ENCODE peak calls at places on chromosomes 4 and X, in seven cellular contexts. Z is SIG-M5, L is A172, I is kidney, P is progenitor cell of endocrine pancreas, O is GM20000, A is NCI-H748 treated with DMSO at 0.1 percent for 48 hours. F is an unnamed sample.

GRCh38 chr4:957581-958313 is 15.6 kb downstream of the DGKQ start:
- DNase-seq in O (no peak), Z (no peak), L (no peak), A (no peak), I (peak), P (no peak), F (no peak)

GRCh38 chr4:143482753-143483362 is 30.6 kb upstream of the SMARCA5 start:
- DNase-seq in I (no peak), Z (no peak), O (peak), L (peak), A (no peak), P (no peak), F (no peak)

GRCh38 chr4:114077610-114078009 is 98.2 kb upstream of the ARSJ start:
- DNase-seq in A (no peak), Z (no peak), O (no peak), L (peak), I (no peak), P (no peak), F (no peak)

GRCh38 chrX:69158166-69159040 is 6.8 kb downstream of the PJA1 start:
- DNase-seq in Z (no peak), A (no peak), O (peak), P (no peak), L (peak), I (peak), F (peak)

GRCh38 chrX:153642313-153642654 is 4.7 kb upstream of the DUSP9 start:
- DNase-seq in Z (no peak), I (no peak), L (no peak), O (peak), A (no peak), P (no peak), F (no peak)

GRCh38 chr4:105210901-105211300 is 64.2 kb downstream of the TET2 start:
- DNase-seq in I (no peak), O (no peak), L (no peak), P (no peak), Z (no peak), A (no peak), F (no peak)

GRCh38 chr4:38939150-38939549 is 71.5 kb downstream of the FAM114A1 start:
- DNase-seq in L (no peak), I (no peak), A (no peak), Z (no peak), P (no peak), O (peak), F (no peak)

GRCh38 chr4:89160806-89161205 is 49.5 kb downstream of the TIGD2 start:
- DNase-seq in Z (no peak), P (no peak), L (no peak), I (no peak), O (no peak), A (no peak), F (no peak)